ENCODE peak calls at places on chromosomes 1 and 21, in five cellular contexts. Y, A, D, R and V are unnamed samples.

GRCh38 chr1:230863449-230863848 is 4.9 kb downstream of the C1orf198 start:
- DNase-seq in Y (no peak), A (no peak), D (no peak), R (no peak), V (peak)

GRCh38 chr21:44870748-44871495 is 2.6 kb downstream of the PTTG1IP start:
- DNase-seq in Y (no peak), A (no peak), D (no peak), R (no peak), V (no peak)

GRCh38 chr1:109620890-109621289 is 1.3 kb downstream of the AMPD2 start:
- DNase-seq in Y (peak), A (peak), D (peak), R (peak), V (peak)

GRCh38 chr1:111948209-111949131 is 41.0 kb downstream of the KCND3 start:
- DNase-seq in Y (no peak), A (no peak), D (no peak), R (no peak), V (peak)

GRCh38 chr1:10835423-10836421 is 39.3 kb upstream of the CASZ1 start:
- DNase-seq in Y (peak), A (peak), D (peak), R (peak), V (peak)

GRCh38 chr1:43968348-43968948 is 1.4 kb upstream of the DPH2 start:
- DNase-seq in Y (no peak), A (peak), D (peak), R (no peak), V (peak)

GRCh38 chr21:45168522-45168921 is 94.1 kb downstream of the ADARB1 start:
- DNase-seq in Y (no peak), A (no peak), D (no peak), R (no peak), V (no peak)

GRCh38 chr1:94725566-94725965 is 94.6 kb upstream of the SLC44A3 start:
- DNase-seq in Y (no peak), A (no peak), D (no peak), R (no peak), V (no peak)

GRCh38 chr1:59678809-59679228 is 135.9 kb upstream of the HOOK1 start:
- DNase-seq in Y (peak), A (no peak), D (no peak), R (peak), V (peak)

GRCh38 chr1:195721210-195721971 is 886.8 kb downstream of the KCNT2 start:
- DNase-seq in Y (no peak), A (no peak), D (no peak), R (no peak), V (no peak)

GRCh38 chr1:2847086-2847850 is 45.8 kb upstream of the TTC34 start:
- DNase-seq in Y (no peak), A (no peak), D (no peak), R (no peak), V (no peak)

GRCh38 chr1:94798054-94798453 is 22.1 kb upstream of the SLC44A3 start:
- DNase-seq in Y (no peak), A (no peak), D (no peak), R (no peak), V (no peak)

GRCh38 chr1:205144751-205145150 is 23.0 kb upstream of the RBBP5 start:
- DNase-seq in Y (peak), A (no peak), D (no peak), R (no peak), V (no peak)

DNA sequence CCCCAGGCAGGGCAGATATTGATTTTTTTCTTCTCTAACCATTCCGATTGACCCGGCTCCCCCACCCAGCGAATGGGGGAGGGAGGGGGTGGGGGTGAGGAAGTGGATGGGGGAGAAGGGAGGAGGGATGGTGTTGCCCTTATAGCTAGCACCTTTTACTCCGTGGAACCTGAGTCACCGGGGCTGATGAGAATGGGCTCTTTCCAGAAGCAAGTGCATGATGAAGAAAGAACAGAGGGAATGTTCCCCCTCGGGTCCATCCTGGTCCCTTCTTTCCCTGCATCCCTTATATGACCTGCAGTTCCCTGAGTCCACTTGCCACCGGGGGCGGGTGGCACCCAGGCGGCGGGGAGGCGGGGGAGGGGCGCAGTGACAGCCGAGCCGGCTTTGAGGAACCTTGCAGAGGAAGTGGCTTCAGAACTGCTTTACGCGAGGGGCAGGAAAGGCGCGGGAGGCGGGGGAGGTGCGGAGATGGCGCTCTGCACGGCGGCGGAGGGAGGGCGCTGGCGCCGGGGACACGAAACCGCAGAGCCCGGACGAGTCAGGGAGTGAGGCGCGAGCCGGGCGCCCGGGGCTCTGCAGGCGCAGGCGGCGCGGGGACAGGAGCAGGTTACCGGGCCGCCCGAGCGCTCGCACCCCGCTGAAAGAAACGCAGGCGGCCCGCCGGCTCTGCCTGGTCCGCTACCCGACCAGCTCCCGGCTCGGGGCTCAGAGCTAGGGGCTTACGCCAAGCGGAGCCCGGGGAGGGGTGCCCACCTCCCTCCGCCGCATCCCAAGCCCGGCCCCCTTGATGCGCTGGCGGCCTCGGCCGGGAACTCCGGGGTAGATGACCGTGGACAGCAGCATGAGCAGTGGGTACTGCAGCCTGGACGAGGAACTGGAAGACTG is 49.7 kb downstream of the RASSF5 start:
- DNase-seq in Y (peak), A (peak), D (peak), R (peak), V (peak)
- H3K9ac ChIP-seq in Y (no peak), A (no peak), D (no peak), R (peak), V (peak)

DNA sequence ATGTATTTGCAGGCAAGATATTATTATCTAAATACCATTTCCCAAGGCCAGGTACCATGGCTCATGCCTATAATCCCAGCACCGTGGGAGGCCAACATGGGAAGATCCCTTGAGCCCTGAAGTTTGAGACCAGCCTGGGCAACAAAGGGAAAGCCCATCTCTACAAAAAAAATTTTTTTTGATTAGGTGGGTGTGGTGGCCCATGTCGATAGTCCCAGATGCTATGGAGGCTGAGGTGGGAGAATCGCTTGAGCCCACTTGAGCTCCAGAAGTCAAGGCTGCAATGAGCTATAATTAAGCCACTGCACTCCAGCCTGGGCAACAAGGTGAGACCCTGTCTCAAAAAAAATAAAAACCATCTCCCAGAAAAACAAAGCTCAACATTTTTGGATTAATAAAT is 2.2 kb downstream of the STMN1 start:
- DNase-seq in Y (no peak), A (no peak), D (no peak), R (no peak), V (no peak)
- H2AK5ac ChIP-seq in Y (peak), A (no peak), D (no peak), R (no peak), V (no peak)

GRCh38 chr21:33334824-33335223 is 10.1 kb downstream of the IFNAR1 start:
- DNase-seq in Y (no peak), A (no peak), D (no peak), R (no peak), V (no peak)
- H2BK15ac ChIP-seq in Y (no peak), A (no peak), D (no peak), R (no peak), V (no peak)

DNA sequence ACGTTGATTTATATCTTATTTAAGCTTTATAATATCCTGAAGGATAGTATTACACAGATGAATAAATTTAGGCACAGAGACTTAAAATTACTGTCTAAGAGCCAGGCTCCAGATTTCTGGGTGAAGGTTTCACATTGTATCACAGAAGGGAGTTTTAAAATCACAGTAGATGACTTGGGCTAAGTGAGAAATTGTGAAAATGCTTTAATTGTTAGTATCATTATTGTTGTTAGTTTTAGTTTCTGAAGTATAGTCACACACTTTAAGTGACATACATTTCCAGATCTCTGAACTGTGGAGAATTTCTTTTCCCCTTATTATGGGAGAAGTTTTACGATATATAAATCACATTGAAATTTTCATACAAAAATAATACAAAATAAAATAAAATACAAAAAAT is 83.5 kb downstream of the NDUFS5 start:
- DNase-seq in Y (no peak), A (no peak), D (no peak), R (no peak), V (no peak)
- H3K9ac ChIP-seq in Y (no peak), A (no peak), D (no peak), R (no peak), V (no peak)

GRCh38 chr1:63981408-63981773 is 207.6 kb downstream of the ROR1 start:
- DNase-seq in Y (no peak), A (no peak), D (no peak), R (no peak), V (no peak)

GRCh38 chr1:63982201-63982600 is 208.4 kb downstream of the ROR1 start:
- DNase-seq in Y (no peak), A (no peak), D (no peak), R (no peak), V (no peak)

GRCh38 chr1:63984257-63984626 is 210.4 kb downstream of the ROR1 start:
- DNase-seq in Y (peak), A (no peak), D (no peak), R (no peak), V (no peak)

GRCh38 chr1:63984891-63985290 is 211.1 kb downstream of the ROR1 start:
- DNase-seq in Y (no peak), A (no peak), D (no peak), R (no peak), V (peak)

DNA sequence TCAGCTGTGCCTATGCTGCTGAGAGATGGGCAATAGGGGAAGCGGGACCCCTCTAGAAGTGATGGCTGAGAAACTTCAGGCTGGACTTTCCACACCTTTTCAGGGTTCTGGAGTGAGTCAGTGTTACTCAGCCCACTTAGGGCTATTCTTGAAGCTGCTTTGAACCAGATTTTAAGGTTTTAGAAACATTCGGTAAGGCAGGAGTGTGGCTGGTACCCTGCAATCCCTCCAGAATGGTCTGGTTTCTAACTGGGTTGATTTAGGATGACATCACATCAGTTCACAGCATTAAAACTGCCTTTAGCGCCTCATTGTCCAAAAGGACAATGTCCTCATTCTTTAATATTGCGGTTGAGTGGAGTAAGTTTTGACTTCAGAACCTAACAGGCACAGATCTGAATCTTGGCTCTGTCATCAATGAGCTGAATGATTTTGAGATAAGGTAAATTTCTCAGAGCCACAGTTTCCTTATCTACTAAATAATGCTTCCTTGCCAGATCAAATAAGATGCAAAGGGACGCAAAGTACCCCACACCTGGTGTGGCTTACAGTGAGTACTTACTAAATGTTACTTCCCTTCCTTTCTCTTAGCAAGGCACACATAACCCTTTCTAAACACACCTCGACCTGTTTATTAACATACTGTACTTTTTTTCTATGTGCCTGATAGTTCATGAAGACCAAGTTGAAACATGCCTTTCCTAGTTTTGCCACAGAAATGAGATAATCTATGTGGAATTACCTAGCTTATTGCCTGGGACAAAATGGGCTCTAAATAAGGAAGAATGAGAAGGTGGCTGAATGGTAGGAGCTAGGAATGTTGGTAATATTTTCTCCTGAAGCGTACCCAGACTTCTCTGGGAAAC is 209.8 kb downstream of the ROR1 start:
- DNase-seq in Y (no peak), A (no peak), D (no peak), R (no peak), V (no peak)
- H2AK5ac ChIP-seq in Y (no peak), A (no peak), D (no peak), R (no peak), V (no peak)

GRCh38 chr1:1247341-1247913 is 905 bp upstream of the C1QTNF12 start:
- DNase-seq in Y (no peak), A (no peak), D (no peak), R (no peak), V (no peak)
- H2BK15ac ChIP-seq in Y (no peak), A (no peak), D (no peak), R (peak), V (no peak)

GRCh38 chr1:203026666-203027663 is 674 bp downstream of the PPFIA4 start:
- DNase-seq in Y (no peak), A (peak), D (no peak), R (no peak), V (peak)
- H3K9ac ChIP-seq in Y (peak), A (peak), D (peak), R (peak), V (peak)

GRCh38 chr1:37471345-37472231 is 2.8 kb upstream of the ZC3H12A start:
- DNase-seq in Y (peak), A (peak), D (no peak), R (no peak), V (peak)
- H2AK5ac ChIP-seq in Y (peak), A (no peak), D (no peak), R (no peak), V (no peak)